ENCODE peak calls at places on chromosome 22, in six cellular contexts. B is testis, A is osteoblast, E is epithelial cell of proximal tubule, H is A549, O is brain microvascular endothelial cell. M is an unnamed sample.
A peak's percentile ranks its signal among the peaks of the same experiment; 100 is the strongest.

GRCh38 chr22:44405661-44406060 is 92.4 kb downstream of the RTL6 start:
- DNase-seq in B (no peak), A (peak; percentile 53), E (no peak), H (no peak), O (no peak), M (no peak)

GRCh38 chr22:19079691-19080090 is 42.5 kb downstream of the DGCR2 start:
- DNase-seq in B (no peak), A (no peak), E (no peak), H (no peak), O (no peak), M (no peak)

GRCh38 chr22:44738347-44738715 is 14.0 kb upstream of the ARHGAP8 start:
- DNase-seq in B (no peak), A (peak; percentile 90), E (no peak), H (no peak), O (no peak), M (no peak)

GRCh38 chr22:17228725-17229126 is 9.5 kb upstream of the ADA2 start:
- DNase-seq in B (no peak), A (peak; percentile 27), E (peak; percentile 82), H (peak; percentile 45), O (no peak), M (no peak)

GRCh38 chr22:23216331-23217170 is 36.2 kb downstream of the BCR start:
- DNase-seq in B (no peak), A (no peak), E (no peak), H (no peak), O (no peak), M (no peak)

GRCh38 chr22:43921361-43921760 is 2.2 kb upstream of the PNPLA3 start:
- DNase-seq in B (no peak), A (peak; percentile 93), E (no peak), H (no peak), O (peak; percentile 65), M (peak; percentile 52)

GRCh38 chr22:31056986-31057599 is 24.0 kb upstream of the SMTN start:
- DNase-seq in B (no peak), A (no peak), E (no peak), H (no peak), O (no peak), M (peak; percentile 72)

GRCh38 chr22:29872145-29872893 is 10.7 kb upstream of the MTMR3 start:
- DNase-seq in B (no peak), A (no peak), E (no peak), H (no peak), O (no peak), M (no peak)

GRCh38 chr22:17964153-17964552 is 60.2 kb downstream of the MICAL3 start:
- DNase-seq in B (no peak), A (no peak), E (no peak), H (no peak), O (no peak), M (no peak)

GRCh38 chr22:43747877-43748276 is 64.2 kb downstream of the EFCAB6 start:
- DNase-seq in B (no peak), A (no peak), E (no peak), H (no peak), O (no peak), M (no peak)

GRCh38 chr22:30485362-30485988 is 13.7 kb upstream of the SEC14L3 start:
- DNase-seq in B (peak; percentile 73), A (peak; percentile 97), E (no peak), H (peak; percentile 61), O (peak; percentile 18), M (peak; percentile 64)

GRCh38 chr22:50246242-50247175 is 1.7 kb upstream of the TUBGCP6 start:
- DNase-seq in B (no peak), A (peak; percentile 82), E (no peak), H (no peak), O (no peak), M (no peak)
- TF ChIP-seq CTCF in B (no peak), A (peak; percentile 5), E (no peak), H (no peak), O (peak; percentile 27), M (no peak)

GRCh38 chr22:46775364-46775758 is 12.9 kb downstream of the TBC1D22A start:
- DNase-seq in B (no peak), A (no peak), E (no peak), H (no peak), O (no peak), M (no peak)

GRCh38 chr22:46775789-46776485 is 13.5 kb downstream of the TBC1D22A start:
- DNase-seq in B (no peak), A (no peak), E (no peak), H (no peak), O (no peak), M (no peak)

GRCh38 chr22:46776486-46776826 is 14.0 kb downstream of the TBC1D22A start:
- DNase-seq in B (no peak), A (no peak), E (no peak), H (no peak), O (no peak), M (no peak)

GRCh38 chr22:46773074-46773473 is 10.6 kb downstream of the TBC1D22A start:
- DNase-seq in B (no peak), A (no peak), E (no peak), H (no peak), O (no peak), M (no peak)

GRCh38 chr22:46774456-46775363 is 12.3 kb downstream of the TBC1D22A start:
- DNase-seq in B (no peak), A (peak; percentile 64), E (no peak), H (no peak), O (no peak), M (no peak)
- H3K4me3 ChIP-seq in B (no peak overlapping the region), A (no peak overlapping the region), E (no peak overlapping the region), H (peak overlapping the region; percentile 30), O (no peak overlapping the region), M (no peak overlapping the region)

DNA sequence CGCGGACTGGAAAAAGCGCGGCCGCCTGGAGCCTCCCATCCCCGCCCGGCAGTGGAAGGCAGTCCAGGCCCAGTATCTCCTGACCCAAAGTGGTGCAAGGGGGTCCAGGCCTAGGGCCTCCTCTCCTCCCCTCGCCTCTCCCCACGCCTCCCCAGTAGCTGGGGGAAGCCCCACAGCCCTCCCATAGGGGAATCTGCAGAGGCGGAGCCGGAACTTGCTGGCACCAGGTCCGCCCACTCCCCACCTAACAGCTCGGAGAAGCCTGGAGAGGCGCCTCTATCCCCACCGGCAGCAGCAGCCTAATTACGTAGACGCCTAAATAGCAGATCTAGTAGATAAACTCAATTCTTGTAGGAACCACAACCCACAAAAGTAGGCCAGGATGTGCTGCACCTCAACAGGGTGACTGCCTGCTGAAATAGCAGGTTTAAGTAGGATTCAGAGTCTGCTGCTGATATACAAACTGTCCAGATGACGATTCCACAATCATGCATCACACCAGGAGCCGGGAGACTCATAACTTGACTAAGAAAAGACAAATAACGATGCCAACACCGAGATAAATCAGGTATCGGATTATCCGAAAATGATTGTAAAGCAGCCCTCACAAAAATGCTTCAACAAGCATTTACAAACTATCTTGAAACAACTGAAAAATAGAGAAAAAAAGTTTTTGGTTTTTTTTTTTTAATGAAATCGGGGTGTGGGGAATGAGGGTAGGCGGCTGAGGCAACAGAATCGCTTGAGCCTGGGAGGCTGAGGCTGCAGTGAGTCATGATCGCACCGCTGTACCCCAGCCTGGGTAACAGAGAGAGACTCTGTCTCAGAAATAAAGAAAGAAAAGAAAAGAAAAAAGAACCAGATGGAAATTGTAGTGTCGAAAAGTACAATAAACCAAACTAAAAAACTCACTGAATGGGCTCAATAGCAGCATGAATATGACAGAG is 11.4 kb upstream of the BRD1 start:
- DNase-seq in B (no peak), A (peak; percentile 56), E (no peak), H (no peak), O (no peak), M (no peak)
- TF ChIP-seq CTCF in B (no peak), A (no peak), E (no peak), H (no peak), O (no peak), M (no peak)

GRCh38 chr22:49192180-49192856 is 635.4 kb downstream of the BRD1 start:
- DNase-seq in B (no peak), A (peak; percentile 72), E (no peak), H (no peak), O (no peak), M (no peak)
- H3K4me3 ChIP-seq in B (no peak overlapping the region), A (no peak overlapping the region), E (no peak overlapping the region), H (no peak overlapping the region), O (no peak overlapping the region), M (no peak overlapping the region)

DNA sequence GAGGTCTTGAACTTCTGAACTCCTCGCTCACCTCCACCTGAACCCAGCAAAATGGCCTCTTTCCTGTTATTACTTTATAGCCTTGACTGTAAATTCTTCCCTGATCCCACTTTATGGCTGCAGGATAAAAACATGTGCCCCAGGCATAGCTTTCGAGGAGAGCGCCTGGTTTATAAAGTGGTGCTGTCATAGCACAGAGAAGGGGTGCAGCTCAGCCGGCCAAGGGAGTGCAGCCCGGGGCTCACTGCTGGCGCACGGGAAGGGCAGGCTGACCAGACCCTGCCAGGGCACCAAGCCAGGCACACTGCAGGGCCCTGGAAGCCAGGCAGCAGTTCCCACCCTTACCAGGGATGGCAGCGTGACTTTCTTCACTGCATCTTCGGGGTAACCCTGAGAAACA is 50.9 kb downstream of the ISX start:
- DNase-seq in B (no peak), A (no peak), E (no peak), H (no peak), O (no peak), M (no peak)
- TF ChIP-seq CTCF in B (no peak), A (no peak), E (no peak), H (no peak), O (no peak), M (no peak)

DNA sequence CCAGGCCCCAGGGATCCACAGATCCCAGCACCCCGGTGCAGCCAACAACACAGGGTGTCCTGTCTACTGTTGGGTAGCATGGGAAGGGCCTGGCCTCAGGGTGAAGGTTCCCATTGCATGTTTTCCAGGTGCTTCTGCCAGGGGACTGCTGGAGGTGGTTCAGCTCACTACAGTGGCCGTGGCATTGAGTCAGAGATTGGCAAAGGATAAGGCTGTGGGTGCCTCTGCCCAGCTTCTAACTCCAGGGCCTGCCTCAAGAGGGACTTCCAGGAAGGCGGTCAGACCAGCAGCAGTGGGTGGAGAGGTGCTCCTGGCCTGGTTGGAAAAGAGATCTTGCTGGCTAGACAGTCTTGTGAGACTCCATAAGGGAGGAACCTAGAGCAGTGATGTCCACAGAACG is 20.9 kb downstream of the CSNK1E start:
- DNase-seq in B (no peak), A (peak; percentile 88), E (no peak), H (no peak), O (no peak), M (no peak)
- H3K4me3 ChIP-seq in B (no peak overlapping the region), A (no peak overlapping the region), E (no peak overlapping the region), H (no peak overlapping the region), O (no peak overlapping the region), M (no peak overlapping the region)

GRCh38 chr22:24706050-24706449 is 68.5 kb downstream of the PIWIL3 start:
- DNase-seq in B (no peak), A (peak; percentile 11), E (no peak), H (peak; percentile 12), O (peak; percentile 14), M (peak; percentile 29)
- TF ChIP-seq CTCF in B (no peak), A (no peak), E (no peak), H (peak; percentile 6), O (peak; percentile 59), M (peak; percentile 35)

DNA sequence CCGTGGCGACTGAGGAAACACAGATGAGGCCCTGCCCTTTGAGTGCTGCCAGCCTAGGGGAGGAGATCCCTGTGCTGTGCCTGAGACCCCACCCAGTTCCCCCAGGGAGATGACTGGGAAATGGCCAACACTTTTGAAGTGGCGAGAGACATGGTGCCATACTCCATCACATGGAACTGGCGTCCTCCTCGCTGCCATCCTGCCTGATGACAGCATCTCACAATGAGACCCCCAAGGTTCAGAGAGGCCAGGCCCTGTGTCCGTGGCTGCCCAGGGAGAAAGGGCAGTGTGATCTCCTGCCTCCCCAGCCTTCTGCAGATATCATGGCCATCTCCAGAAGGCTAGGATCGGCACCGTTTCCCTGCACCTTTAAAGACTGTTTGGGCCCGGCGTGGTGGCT is 31.1 kb downstream of the FAM83F start:
- DNase-seq in B (no peak), A (no peak), E (no peak), H (no peak), O (no peak), M (no peak)
- H3K4me3 ChIP-seq in B (no peak overlapping the region), A (no peak overlapping the region), E (no peak overlapping the region), H (no peak overlapping the region), O (no peak overlapping the region), M (no peak overlapping the region)